ENCODE peak calls at places on chromosomes 5 and 9, in five cellular contexts. R is IMR-90, S is right atrium auricular region, D is esophagus squamous epithelium, Z is ovary. K is an unnamed sample.
A peak's percentile ranks its signal among the peaks of the same experiment; 100 is the strongest.

GRCh38 chr9:34653131-34653530 is 1.1 kb downstream of the IL11RA start:
- DNase-seq in R (peak; percentile 52), S (no peak), D (no peak), Z (peak; percentile 46), K (no peak)

GRCh38 chr5:73844165-73844564 is 218.2 kb downstream of the ARHGEF28 start:
- DNase-seq in R (no peak), S (no peak), D (no peak), Z (no peak), K (no peak)

GRCh38 chr9:6215562-6215961 is at the start of gene IL33:
- DNase-seq in R (no peak), S (peak; percentile 62), D (no peak), Z (no peak), K (no peak)

GRCh38 chr9:110148384-110148783 is 59.6 kb downstream of the C9orf152 start:
- DNase-seq in R (peak; percentile 43), S (no peak), D (no peak), Z (no peak), K (no peak)

GRCh38 chr5:84477485-84477884 is 92.8 kb upstream of the EDIL3 start:
- DNase-seq in R (no peak), S (no peak), D (no peak), Z (no peak), K (no peak)

GRCh38 chr5:103364074-103364473 is 105.5 kb downstream of the MACIR start:
- DNase-seq in R (peak; percentile 32), S (no peak), D (no peak), Z (no peak), K (no peak)

GRCh38 chr5:1948111-1948510 is 65.4 kb upstream of the IRX4 start:
- DNase-seq in R (no peak), S (no peak), D (no peak), Z (no peak), K (no peak)

GRCh38 chr5:77367733-77368132 is 124.4 kb downstream of the WDR41 start:
- DNase-seq in R (peak; percentile 36), S (no peak), D (no peak), Z (no peak), K (no peak)

GRCh38 chr5:51860532-51861018 is 477.3 kb downstream of the ISL1 start:
- DNase-seq in R (no peak), S (no peak), D (no peak), Z (no peak), K (no peak)

GRCh38 chr5:152864993-152865392 is 459.9 kb upstream of the NMUR2 start:
- DNase-seq in R (no peak), S (no peak), D (no peak), Z (no peak), K (no peak)

GRCh38 chr5:127216906-127217675 is 73.5 kb upstream of the MEGF10 start:
- DNase-seq in R (no peak), S (no peak), D (no peak), Z (no peak), K (no peak)

GRCh38 chr5:138849882-138850281 is 25.3 kb downstream of the LRRTM2 start:
- DNase-seq in R (no peak), S (no peak), D (no peak), Z (no peak), K (no peak)

GRCh38 chr9:21782207-21782606 is 20.2 kb upstream of the MTAP start:
- DNase-seq in R (no peak), S (no peak), D (no peak), Z (no peak), K (no peak)

GRCh38 chr5:13957032-13957645 is 12.7 kb upstream of the DNAH5 start:
- DNase-seq in R (peak; percentile 78), S (no peak), D (no peak), Z (no peak), K (peak; percentile 11)

GRCh38 chr9:115229496-115229895 is 111.5 kb upstream of the TNC start:
- DNase-seq in R (no peak), S (no peak), D (no peak), Z (no peak), K (no peak)

GRCh38 chr9:130172858-130173461 is 756 bp downstream of the NCS1 start:
- DNase-seq in R (no peak), S (no peak), D (no peak), Z (peak; percentile 64), K (peak; percentile 61)

GRCh38 chr9:113675475-113675941 is 200.6 kb upstream of the ZNF618 start:
- DNase-seq in R (peak; percentile 100), S (peak; percentile 85), D (no peak), Z (peak; percentile 62), K (peak; percentile 28)

GRCh38 chr5:16740046-16740445 is 123.2 kb upstream of the RETREG1 start:
- DNase-seq in R (no peak), S (no peak), D (no peak), Z (no peak), K (no peak)

GRCh38 chr5:141753971-141754713 is 72.1 kb upstream of the ARAP3 start:
- DNase-seq in R (peak; percentile 24), S (no peak), D (no peak), Z (no peak), K (no peak)

GRCh38 chr5:180208435-180209081 is 453 bp downstream of the RASGEF1C start:
- DNase-seq in R (no peak), S (no peak), D (no peak), Z (no peak), K (no peak)

GRCh38 chr5:97133106-97133505 is 9.3 kb downstream of the LIX1 start:
- DNase-seq in R (no peak), S (no peak), D (no peak), Z (no peak), K (no peak)

GRCh38 chr9:12878342-12878978 is 103.6 kb downstream of the LURAP1L start:
- DNase-seq in R (peak; percentile 47), S (no peak), D (no peak), Z (no peak), K (no peak)

GRCh38 chr5:110038297-110038997 is 348.7 kb downstream of the MAN2A1 start:
- DNase-seq in R (no peak), S (no peak), D (no peak), Z (no peak), K (no peak)

GRCh38 chr9:128705051-128705965 is 3.0 kb downstream of the PKN3 start:
- DNase-seq in R (no peak), S (no peak), D (no peak), Z (peak; percentile 29), K (no peak)

GRCh38 chr5:158634713-158635112 is 465.0 kb downstream of the EBF1 start:
- DNase-seq in R (no peak), S (no peak), D (no peak), Z (no peak), K (no peak)

GRCh38 chr9:108257387-108257786 is 598.4 kb downstream of the ACTL7B start:
- DNase-seq in R (no peak), S (no peak), D (no peak), Z (no peak), K (no peak)

GRCh38 chr9:4501147-4501507 is 10.9 kb downstream of the SLC1A1 start:
- DNase-seq in R (no peak), S (no peak), D (no peak), Z (no peak), K (no peak)

GRCh38 chr9:18368206-18368605 is 105.7 kb upstream of the ADAMTSL1 start:
- DNase-seq in R (peak; percentile 32), S (no peak), D (no peak), Z (no peak), K (no peak)

GRCh38 chr9:106936680-106937079 is 73.7 kb downstream of the ZNF462 start:
- DNase-seq in R (no peak), S (no peak), D (no peak), Z (no peak), K (no peak)
- H3K36me3 ChIP-seq in R (peaks cover 37% of the 10 kb centered on the region), S (peaks cover 65% of the 10 kb centered on the region), D (peaks cover 18% of the 10 kb centered on the region), Z (no peaks in the 10 kb centered on the region), K (no peaks in the 10 kb centered on the region)

GRCh38 chr5:140169410-140169809 is 5.6 kb upstream of the CYSTM1 start:
- DNase-seq in R (no peak), S (no peak), D (no peak), Z (no peak), K (no peak)
- TF ChIP-seq CTCF in R (no peak), S (peak; percentile 53), D (no peak), Z (no peak), K (no peak)

DNA sequence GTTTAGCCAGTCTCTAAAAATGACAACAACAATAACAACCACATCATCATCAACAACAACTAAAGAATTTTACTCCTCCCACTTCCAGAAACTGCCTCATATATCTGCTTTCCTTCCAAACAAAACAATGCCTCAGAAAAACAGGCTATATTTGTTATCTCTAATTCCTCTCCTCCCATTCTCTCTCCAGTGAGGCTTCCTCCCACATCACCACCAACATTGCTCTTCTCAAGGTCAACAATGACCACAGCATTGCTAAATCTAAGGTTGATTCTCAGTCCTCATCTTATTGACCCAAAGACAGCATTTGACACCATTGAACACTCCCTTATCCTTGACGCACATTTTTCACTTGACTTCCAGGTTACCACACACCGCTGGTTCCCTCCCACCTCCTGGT is 38.1 kb upstream of the PRUNE2 start:
- DNase-seq in R (no peak), S (no peak), D (no peak), Z (no peak), K (no peak)
- H3K4me1 ChIP-seq in R (no peaks in the 10 kb centered on the region), S (no peaks in the 10 kb centered on the region), D (no peaks in the 10 kb centered on the region), Z (no peaks in the 10 kb centered on the region), K (no peaks in the 10 kb centered on the region)

DNA sequence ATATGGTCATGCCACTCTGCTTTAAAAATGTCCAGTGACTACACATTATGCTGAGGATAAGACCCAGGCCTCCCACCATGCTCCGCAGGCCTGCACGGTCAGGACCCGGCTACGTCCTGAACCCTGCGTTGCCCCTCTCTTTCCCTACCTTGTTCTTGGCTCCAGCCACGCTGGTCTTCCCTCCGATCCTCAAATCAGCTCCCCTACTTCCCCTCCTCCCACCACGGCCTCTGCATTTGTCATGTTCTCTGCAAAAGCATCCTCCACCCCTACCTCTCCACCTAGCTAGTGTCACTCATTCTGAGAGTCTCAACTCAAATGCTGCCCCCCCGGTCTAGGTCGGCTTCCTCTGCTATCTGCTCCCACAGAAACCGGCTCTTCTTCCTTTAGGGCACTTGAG is 11.2 kb downstream of the GPX3 start:
- DNase-seq in R (no peak), S (no peak), D (no peak), Z (no peak), K (no peak)
- H3K36me3 ChIP-seq in R (peaks cover 71% of the 10 kb centered on the region), S (peaks cover 88% of the 10 kb centered on the region), D (peaks cover 63% of the 10 kb centered on the region), Z (no peaks in the 10 kb centered on the region), K (peaks cover 32% of the 10 kb centered on the region)

GRCh38 chr9:104091708-104092107 is 2.4 kb upstream of the SMC2 start:
- DNase-seq in R (peak; percentile 78), S (peak; percentile 61), D (no peak), Z (no peak), K (no peak)
- TF ChIP-seq CTCF in R (peak; percentile 54), S (peak; percentile 54), D (peak; percentile 13), Z (no peak), K (no peak)

DNA sequence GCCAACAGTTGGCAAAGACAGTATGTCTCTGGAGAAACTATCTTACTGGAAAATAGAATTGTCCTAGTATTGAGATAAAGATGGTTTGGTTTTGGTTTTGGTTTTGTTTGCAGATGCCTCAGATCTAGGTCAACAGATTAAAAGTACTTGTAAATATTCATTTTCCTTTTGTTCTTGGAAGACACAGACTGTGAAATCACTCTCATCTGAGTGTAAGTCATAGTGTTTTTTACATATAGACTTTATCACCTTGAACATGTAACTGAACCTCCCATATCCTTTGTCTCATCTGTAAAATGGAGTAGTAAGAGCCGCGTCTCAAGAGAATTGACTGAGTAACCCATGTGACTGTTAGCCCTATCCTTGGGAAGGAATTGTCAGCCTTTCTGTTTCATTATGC is 34.3 kb downstream of the MAP3K1 start:
- DNase-seq in R (no peak), S (no peak), D (no peak), Z (no peak), K (no peak)
- H3K4me1 ChIP-seq in R (peaks cover 9% of the 10 kb centered on the region), S (peaks cover 56% of the 10 kb centered on the region), D (peaks cover 24% of the 10 kb centered on the region), Z (peaks cover 6% of the 10 kb centered on the region), K (peaks cover 42% of the 10 kb centered on the region)

GRCh38 chr5:33441241-33441844 is 578 bp downstream of the TARS1 start:
- DNase-seq in R (peak; percentile 73), S (no peak), D (no peak), Z (no peak), K (no peak)
- H3K36me3 ChIP-seq in R (peaks cover 6% of the 10 kb centered on the region), S (peaks cover 8% of the 10 kb centered on the region), D (no peaks in the 10 kb centered on the region), Z (no peaks in the 10 kb centered on the region), K (peaks cover 12% of the 10 kb centered on the region)